ENCODE peak calls at places on chromosomes 6 and 20, in four cellular contexts. W, O, L and H are unnamed samples.

GRCh38 chr6:56692586-56693245 is 50.0 kb upstream of the DST start:
- DNase-seq in W (peak), O (no peak), L (no peak), H (no peak)

GRCh38 chr20:37464173-37464572 is 56.9 kb upstream of the NNAT start:
- DNase-seq in W (no peak), O (no peak), L (no peak), H (no peak)

GRCh38 chr6:25682324-25682723 is 30.3 kb downstream of the SCGN start:
- DNase-seq in W (no peak), O (no peak), L (no peak), H (no peak)

GRCh38 chr20:59835448-59836395 is 97.7 kb downstream of the SYCP2 start:
- DNase-seq in W (peak), O (no peak), L (no peak), H (peak)

GRCh38 chr6:9482030-9482731 is 932.7 kb downstream of the TFAP2A start:
- DNase-seq in W (peak), O (no peak), L (no peak), H (no peak)

GRCh38 chr6:148179786-148180185 is 162.9 kb upstream of the SASH1 start:
- DNase-seq in W (peak), O (no peak), L (no peak), H (no peak)

GRCh38 chr6:39091163-39091562 is 23.8 kb downstream of the SAYSD1 start:
- DNase-seq in W (no peak), O (no peak), L (no peak), H (no peak)

GRCh38 chr6:132687306-132687705 is 26.5 kb downstream of the VNN1 start:
- DNase-seq in W (peak), O (no peak), L (no peak), H (no peak)

GRCh38 chr6:50724381-50725124 is 11.2 kb downstream of the TFAP2D start:
- DNase-seq in W (no peak), O (no peak), L (peak), H (no peak)

GRCh38 chr20:5612476-5613291 is 137.5 kb upstream of the SHLD1 start:
- DNase-seq in W (peak), O (no peak), L (no peak), H (no peak)

GRCh38 chr6:118748311-118749062 is 97.1 kb upstream of the CEP85L start:
- DNase-seq in W (no peak), O (no peak), L (no peak), H (no peak)

GRCh38 chr6:5513393-5513792 is 252.1 kb downstream of the FARS2 start:
- DNase-seq in W (no peak), O (no peak), L (no peak), H (no peak)

GRCh38 chr6:1324926-1325325 is 13.0 kb downstream of the FOXQ1 start:
- DNase-seq in W (no peak), O (no peak), L (no peak), H (no peak)

DNA sequence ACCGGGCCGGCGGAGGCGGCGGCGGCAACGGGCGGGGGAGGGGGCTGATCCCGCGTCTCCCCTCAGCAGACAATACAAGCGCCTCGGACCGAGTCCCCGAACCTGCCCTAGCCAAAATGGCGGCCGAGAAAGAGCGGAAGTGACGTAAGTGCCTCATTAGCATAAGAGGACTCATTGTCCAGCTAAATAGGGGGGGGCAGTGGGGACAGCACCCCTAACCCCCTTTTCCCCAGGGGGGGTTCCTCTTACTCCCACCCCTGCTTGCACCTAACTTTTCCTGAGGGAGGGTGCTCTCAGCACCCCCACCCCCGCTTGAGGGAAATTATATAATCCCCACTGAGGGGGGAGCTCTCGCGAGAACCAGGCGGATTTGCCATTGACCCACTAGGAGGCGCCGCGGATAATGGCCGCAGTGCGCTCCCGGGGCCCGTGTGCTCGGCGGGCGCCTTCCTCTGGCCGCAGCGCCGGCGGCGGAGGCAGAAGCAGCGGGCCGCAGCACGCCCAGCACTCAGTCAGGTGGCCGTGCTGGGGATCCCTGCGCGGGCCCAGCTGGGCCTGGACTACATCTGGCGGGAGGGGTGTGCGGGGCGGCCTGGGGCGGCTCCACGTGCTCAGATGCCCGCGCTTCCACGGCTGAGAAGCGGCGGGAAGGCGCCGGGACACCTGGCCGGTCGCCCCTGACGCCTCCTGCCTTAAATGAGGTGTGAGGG is at the start of gene ADNP:
- DNase-seq in W (peak), O (peak), L (peak), H (peak)
- TF ChIP-seq CTCF in W (peak), O (peak), L (peak), H (peak)

DNA sequence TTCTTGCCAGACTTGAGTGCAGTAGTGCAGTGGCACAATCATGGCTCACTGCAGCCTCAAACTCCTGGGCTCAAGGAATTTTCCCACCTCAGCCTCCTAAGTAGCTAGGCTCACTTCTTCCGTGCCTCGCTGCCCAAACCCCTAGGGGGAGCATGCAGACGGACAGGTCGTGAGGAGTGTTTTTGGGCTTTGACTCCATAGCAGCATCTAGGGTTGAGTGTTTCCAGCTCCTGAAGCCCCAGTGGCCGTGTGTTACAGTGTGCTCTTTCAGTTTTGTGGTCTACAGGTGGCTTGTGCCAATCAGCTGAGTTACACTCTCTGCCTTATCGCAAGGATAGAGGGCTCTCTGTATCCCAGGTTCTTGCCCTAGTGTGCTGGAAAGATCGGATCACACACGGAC is 33.4 kb downstream of the NCOA3 start:
- DNase-seq in W (no peak), O (no peak), L (no peak), H (no peak)
- TF ChIP-seq CTCF in W (no peak), O (peak), L (no peak), H (peak)

GRCh38 chr20:54106162-54106561 is 35.8 kb upstream of the BCAS1 start:
- DNase-seq in W (no peak), O (no peak), L (no peak), H (no peak)

GRCh38 chr20:54105653-54106052 is 35.3 kb upstream of the BCAS1 start:
- DNase-seq in W (no peak), O (no peak), L (no peak), H (no peak)

GRCh38 chr20:54103067-54103761 is 32.8 kb upstream of the BCAS1 start:
- DNase-seq in W (peak), O (no peak), L (peak), H (peak)

GRCh38 chr20:54102543-54102942 is 32.1 kb upstream of the BCAS1 start:
- DNase-seq in W (no peak), O (no peak), L (no peak), H (no peak)

GRCh38 chr20:54103762-54104600 is 33.6 kb upstream of the BCAS1 start:
- DNase-seq in W (no peak), O (no peak), L (no peak), H (no peak)
- TF ChIP-seq CTCF in W (no peak), O (no peak), L (no peak), H (no peak)

GRCh38 chr20:51641866-51642265 is 99.3 kb upstream of the NFATC2 start:
- DNase-seq in W (no peak), O (no peak), L (no peak), H (no peak)

GRCh38 chr20:51640743-51641142 is 98.2 kb upstream of the NFATC2 start:
- DNase-seq in W (no peak), O (no peak), L (no peak), H (no peak)

GRCh38 chr20:51647674-51648570 is 105.4 kb upstream of the NFATC2 start:
- DNase-seq in W (no peak), O (no peak), L (no peak), H (no peak)

GRCh38 chr20:51639206-51639832 is 96.8 kb upstream of the NFATC2 start:
- DNase-seq in W (peak), O (no peak), L (peak), H (peak)

GRCh38 chr20:51643390-51643789 is 100.9 kb upstream of the NFATC2 start:
- DNase-seq in W (no peak), O (no peak), L (no peak), H (no peak)
- TF ChIP-seq CTCF in W (no peak), O (no peak), L (no peak), H (no peak)

GRCh38 chr6:37171141-37171969 is 1.4 kb downstream of the PIM1 start:
- DNase-seq in W (no peak), O (no peak), L (peak), H (no peak)

GRCh38 chr6:37171970-37172812 is 2.2 kb downstream of the PIM1 start:
- DNase-seq in W (peak), O (peak), L (peak), H (peak)

GRCh38 chr6:37168809-37169457 is 1.0 kb upstream of the PIM1 start:
- DNase-seq in W (no peak), O (no peak), L (no peak), H (no peak)

GRCh38 chr6:37169458-37170272 is at the start of gene PIM1:
- DNase-seq in W (peak), O (peak), L (peak), H (peak)

DNA sequence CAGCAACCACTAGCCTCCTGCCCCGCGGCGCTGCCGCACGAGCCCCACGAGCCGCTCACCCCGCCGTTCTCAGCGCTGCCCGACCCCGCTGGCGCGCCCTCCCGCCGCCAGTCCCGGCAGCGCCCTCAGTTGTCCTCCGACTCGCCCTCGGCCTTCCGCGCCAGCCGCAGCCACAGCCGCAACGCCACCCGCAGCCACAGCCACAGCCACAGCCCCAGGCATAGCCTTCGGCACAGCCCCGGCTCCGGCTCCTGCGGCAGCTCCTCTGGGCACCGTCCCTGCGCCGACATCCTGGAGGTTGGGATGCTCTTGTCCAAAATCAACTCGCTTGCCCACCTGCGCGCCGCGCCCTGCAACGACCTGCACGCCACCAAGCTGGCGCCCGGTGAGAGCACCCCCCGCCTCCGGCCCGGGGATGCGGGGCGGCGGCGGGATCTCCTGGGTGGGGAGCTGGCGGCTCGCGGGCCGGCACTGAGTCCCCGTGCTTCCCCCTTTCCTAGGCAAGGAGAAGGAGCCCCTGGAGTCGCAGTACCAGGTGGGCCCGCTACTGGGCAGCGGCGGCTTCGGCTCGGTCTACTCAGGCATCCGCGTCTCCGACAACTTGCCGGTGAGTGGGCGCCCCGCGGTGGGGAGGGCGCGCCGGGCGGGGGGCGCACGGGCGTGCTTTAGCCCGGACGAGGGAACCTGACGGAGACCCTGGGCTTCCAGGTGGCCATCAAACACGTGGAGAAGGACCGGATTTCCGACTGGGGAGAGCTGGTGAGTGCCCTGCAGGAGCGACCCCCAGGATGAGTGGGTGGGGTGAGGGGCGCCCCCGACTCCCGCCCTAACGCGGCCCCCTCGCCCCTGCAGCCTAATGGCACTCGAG is 555 bp downstream of the PIM1 start:
- DNase-seq in W (peak), O (no peak), L (peak), H (peak)
- TF ChIP-seq CTCF in W (peak), O (peak), L (peak), H (peak)

DNA sequence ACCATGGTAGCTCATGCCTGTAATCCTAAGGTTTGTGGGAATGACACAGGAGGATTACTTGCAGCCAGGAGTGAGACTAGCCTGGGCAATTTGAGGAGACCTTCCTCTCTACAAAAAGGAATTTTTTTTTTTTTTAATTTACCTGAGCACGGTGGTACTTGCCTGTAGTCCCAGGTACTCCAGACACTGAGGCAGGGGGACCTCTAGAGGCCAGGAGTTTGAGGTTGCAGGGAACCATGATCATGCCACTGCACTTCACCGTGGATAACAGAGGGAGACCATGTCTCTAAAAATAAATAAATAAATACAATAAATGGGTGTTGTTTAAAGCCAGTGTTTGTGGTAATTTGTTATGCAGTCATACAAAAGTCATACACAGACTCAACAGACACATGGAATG is 2.4 kb upstream of the HLA-F start:
- DNase-seq in W (no peak), O (no peak), L (peak), H (no peak)
- TF ChIP-seq CTCF in W (no peak), O (peak), L (no peak), H (peak)

DNA sequence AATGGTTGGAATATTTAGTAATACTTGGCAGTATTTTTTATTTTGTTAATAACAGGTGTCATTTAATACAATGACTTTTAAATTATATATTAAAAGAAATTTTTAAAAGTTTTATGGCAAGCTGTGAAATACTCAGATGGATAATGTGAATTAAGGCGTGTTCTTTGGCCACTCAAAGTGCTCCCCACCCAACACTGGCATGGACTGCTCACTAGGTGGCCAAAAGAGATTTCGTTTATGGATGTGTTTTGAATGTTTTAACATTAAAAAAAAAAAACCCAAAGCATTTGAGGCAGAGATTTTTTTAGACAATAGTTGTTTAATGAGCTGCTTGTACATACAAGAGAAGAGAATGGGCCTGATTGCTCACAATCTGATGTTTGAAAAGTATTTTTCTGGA is 86.5 kb downstream of the QKI start:
- DNase-seq in W (no peak), O (no peak), L (no peak), H (no peak)
- TF ChIP-seq CTCF in W (peak), O (no peak), L (no peak), H (no peak)

DNA sequence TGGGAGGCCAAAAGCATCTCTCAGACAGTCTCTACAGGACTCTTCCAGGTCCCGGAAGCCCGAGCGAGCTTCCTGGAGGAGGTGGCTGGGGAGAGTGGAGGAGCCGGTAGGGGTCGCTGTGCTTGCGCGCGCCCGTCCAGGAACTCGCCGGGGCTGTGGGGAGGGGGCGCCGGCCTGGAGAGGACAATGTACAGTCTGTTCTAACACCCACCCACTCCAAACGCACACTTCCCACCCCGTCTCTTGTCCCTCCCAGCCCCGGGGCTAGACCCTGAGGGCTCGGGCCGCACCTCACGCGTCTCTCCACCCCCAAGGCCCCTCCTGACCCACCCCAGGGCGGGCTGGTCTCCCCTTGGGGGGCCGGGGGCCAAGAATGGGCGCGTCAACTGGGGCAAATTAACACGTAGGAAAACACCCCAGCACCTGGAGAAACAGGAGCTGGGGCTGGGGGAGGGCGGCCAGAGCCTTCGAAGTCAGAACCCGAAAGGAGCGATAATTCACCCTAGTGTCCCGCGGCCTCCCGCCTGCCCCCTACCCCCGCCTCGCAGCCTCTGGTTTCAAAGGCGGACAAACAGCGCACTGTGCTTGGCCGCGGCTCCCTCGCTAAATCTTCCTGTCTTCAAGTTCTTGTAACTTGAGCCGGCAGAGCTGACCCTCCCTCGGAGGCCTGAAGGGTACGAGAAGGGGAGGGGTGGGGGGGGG is 103.2 kb upstream of the FOXP4 start:
- DNase-seq in W (peak), O (no peak), L (no peak), H (no peak)
- TF ChIP-seq CTCF in W (peak), O (peak), L (peak), H (no peak)